ENCODE peak calls at places on chromosomes 2 and 18, in eight cellular contexts. W is stimulated activated naive CD4-positive, alpha-beta T cell; E is CD8-positive, alpha-beta T cell; V is left ventricle myocardium inferior; B is HTR-8/SVneo; P is stimulated activated CD4-positive, alpha-beta T cell treated with anti-CD3 and anti-CD28 coated beads, Interleukin-1b, Interleukin-23, amount 100 ng/mL, for 4 hours; Z is WTC11; H is NCI-H69. R is an unnamed sample.

GRCh38 chr2:54081574-54081973 is 33.8 kb upstream of the ACYP2 start:
- DNase-seq in V (no peak), P (no peak), H (peak; percentile 44), B (no peak), E (no peak), W (no peak), Z (no peak), R (peak; percentile 17)

GRCh38 chr2:30371028-30371708 is 75.9 kb upstream of the LCLAT1 start:
- DNase-seq in V (no peak), Z (no peak), W (no peak), H (no peak), B (no peak), E (no peak), P (no peak), R (no peak)

GRCh38 chr2:166092889-166093288 is 34.9 kb downstream of the SCN1A start:
- DNase-seq in V (no peak), W (no peak), E (no peak), B (no peak), Z (no peak), H (no peak), P (no peak), R (no peak)

GRCh38 chr2:198054299-198054698 is 249.9 kb downstream of the PLCL1 start:
- DNase-seq in B (no peak), E (no peak), P (peak; percentile 29), W (peak; percentile 37), Z (peak; percentile 40), H (peak; percentile 15), V (peak; percentile 20), R (peak; percentile 6)

GRCh38 chr18:51162617-51163016 is 34.9 kb downstream of the MEX3C start:
- DNase-seq in E (no peak), P (no peak), B (no peak), H (no peak), W (no peak), V (no peak), Z (no peak), R (no peak)

GRCh38 chr2:33494155-33494779 is 17.8 kb downstream of the RASGRP3 start:
- DNase-seq in V (no peak), B (no peak), W (no peak), P (no peak), E (no peak), Z (no peak), H (no peak), R (no peak)

GRCh38 chr18:3451989-3452749 is 2.2 kb downstream of the TGIF1 start:
- DNase-seq in E (no peak), B (no peak), H (peak; percentile 68), V (peak; percentile 44), Z (peak; percentile 44), W (peak; percentile 47), P (peak; percentile 18), R (peak; percentile 20)

GRCh38 chr18:6956999-6957398 is 160.6 kb downstream of the LAMA1 start:
- DNase-seq in E (no peak), H (no peak), Z (no peak), P (no peak), B (no peak), V (no peak), W (no peak), R (no peak)

GRCh38 chr18:55585586-55586521 is 2.1 kb downstream of the TCF4 start:
- DNase-seq in E (no peak), W (no peak), H (peak; percentile 79), V (no peak), P (no peak), Z (peak; percentile 15), B (no peak), R (no peak)

GRCh38 chr18:73043231-73044000 is 175.6 kb upstream of the NETO1 start:
- DNase-seq in H (peak; percentile 84), B (no peak), P (no peak), V (no peak), Z (no peak), W (no peak), E (no peak), R (no peak)

GRCh38 chr2:74429487-74430451 is 8.2 kb downstream of the WDR54 start:
- DNase-seq in B (no peak), E (no peak), P (no peak), H (no peak), Z (no peak), W (no peak), V (no peak), R (no peak)

GRCh38 chr2:240560084-240560479 is at the start of gene DUSP28:
- DNase-seq in H (peak; percentile 85), B (peak; percentile 89), P (peak; percentile 89), W (peak; percentile 88), V (peak; percentile 94), E (peak; percentile 87), Z (peak; percentile 78), R (peak; percentile 87)

GRCh38 chr2:70089220-70089945 is 2.1 kb downstream of the PCBP1 start:
- DNase-seq in Z (peak; percentile 65), V (peak; percentile 22), P (peak; percentile 38), H (peak; percentile 66), W (peak; percentile 12), B (no peak), E (no peak), R (no peak)

GRCh38 chr2:38377501-38378258 is 607 bp upstream of the ATL2 start:
- DNase-seq in V (no peak), P (no peak), H (peak; percentile 60), B (peak; percentile 86), E (no peak), W (no peak), Z (no peak), R (no peak)